ENCODE peak calls at places on chromosomes 1 and 21, in four cellular contexts. W, O, L and Q are unnamed samples.

GRCh38 chr1:61050541-61051454 is 31.6 kb upstream of the NFIA start:
- DNase-seq in W (no peak), O (no peak), L (peak), Q (peak)

GRCh38 chr1:207239874-207240273 is 81.6 kb upstream of the CD55 start:
- DNase-seq in W (no peak), O (no peak), L (no peak), Q (no peak)

GRCh38 chr1:244022301-244022700 is 28.8 kb upstream of the ZBTB18 start:
- DNase-seq in W (no peak), O (no peak), L (no peak), Q (no peak)

GRCh38 chr1:211973541-211973940 is 61.8 kb downstream of the INTS7 start:
- DNase-seq in W (no peak), O (no peak), L (no peak), Q (no peak)

GRCh38 chr1:145846191-145846590 is 761 bp downstream of the NUDT17 start:
- DNase-seq in W (no peak), O (peak), L (peak), Q (peak)

GRCh38 chr1:183180213-183180612 is 5.9 kb upstream of the LAMC2 start:
- DNase-seq in W (no peak), O (no peak), L (no peak), Q (peak)

GRCh38 chr1:145824499-145824842 is 471 bp downstream of the POLR3C start:
- DNase-seq in W (no peak), O (no peak), L (peak), Q (no peak)

GRCh38 chr1:228277491-228278431 is 69.9 kb downstream of the OBSCN start:
- DNase-seq in W (no peak), O (no peak), L (no peak), Q (no peak)

GRCh38 chr1:15406911-15407559 is 2.7 kb upstream of the EFHD2 start:
- DNase-seq in W (no peak), O (no peak), L (no peak), Q (no peak)

GRCh38 chr1:162235261-162235780 is 141.3 kb downstream of the SPATA46 start:
- DNase-seq in W (no peak), O (peak), L (no peak), Q (no peak)

GRCh38 chr1:186404454-186405051 is 28.9 kb downstream of the ODR4 start:
- DNase-seq in W (no peak), O (peak), L (peak), Q (no peak)

GRCh38 chr1:29682918-29683314 is 446.6 kb downstream of the PTPRU start:
- DNase-seq in W (no peak), O (no peak), L (no peak), Q (peak)

GRCh38 chr1:29685387-29685786 is 449.1 kb downstream of the PTPRU start:
- DNase-seq in W (no peak), O (no peak), L (no peak), Q (no peak)

GRCh38 chr1:29682171-29682917 is 446.0 kb downstream of the PTPRU start:
- DNase-seq in W (no peak), O (no peak), L (no peak), Q (no peak)

GRCh38 chr1:29684141-29684540 is 447.8 kb downstream of the PTPRU start:
- DNase-seq in W (no peak), O (no peak), L (no peak), Q (no peak)

GRCh38 chr1:29683472-29683871 is 447.1 kb downstream of the PTPRU start:
- DNase-seq in W (no peak), O (no peak), L (no peak), Q (no peak)
- TF ChIP-seq JUND in W (no peak), O (no peak), L (no peak), Q (no peak)

DNA sequence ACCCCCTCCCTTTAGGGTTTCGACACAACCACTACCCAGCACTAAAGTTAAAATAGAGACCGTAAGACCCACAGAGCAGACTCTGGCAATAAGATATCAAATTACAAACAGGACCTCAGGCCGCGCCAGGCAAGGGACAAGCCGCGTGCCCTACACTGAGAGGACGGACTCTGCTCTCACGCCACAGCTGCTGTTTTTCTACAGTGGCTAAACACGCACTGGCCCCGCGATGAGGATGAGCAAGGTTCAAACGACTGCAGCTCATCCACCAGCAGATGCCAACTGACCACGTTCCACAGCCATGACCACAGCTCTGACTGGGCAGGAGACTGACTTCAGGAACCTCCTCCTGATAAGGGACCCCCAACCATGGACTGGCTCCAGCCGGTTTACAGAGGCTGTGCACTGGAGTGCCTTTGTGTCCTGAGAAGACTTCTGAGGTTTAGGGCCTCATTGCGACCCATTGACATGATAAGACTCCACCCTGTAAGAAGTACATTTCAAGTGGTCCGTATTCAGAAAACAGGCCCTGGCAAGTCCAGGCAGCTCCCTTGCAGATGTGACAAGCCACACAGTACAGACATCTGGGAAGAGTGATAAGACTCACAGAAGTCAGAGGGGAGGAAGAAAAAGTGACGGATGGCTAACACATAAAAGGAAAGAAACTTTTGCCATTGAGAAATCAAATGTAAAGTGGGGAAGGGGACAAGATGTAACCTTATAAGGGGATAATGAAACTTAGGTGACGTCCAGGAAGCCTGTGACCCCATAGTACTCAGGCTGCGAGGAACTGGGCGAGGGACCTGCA is 1.5 kb upstream of the KRTAP10-6 start:
- DNase-seq in W (no peak), O (peak), L (peak), Q (no peak)
- TF ChIP-seq JUND in W (no peak), O (peak), L (peak), Q (no peak)

GRCh38 chr1:94081566-94082344 is 39.2 kb downstream of the ABCA4 start:
- DNase-seq in W (no peak), O (no peak), L (no peak), Q (no peak)
- TF ChIP-seq JUND in W (peak), O (no peak), L (no peak), Q (no peak)

GRCh38 chr1:157770442-157771043 is 6.4 kb downstream of the FCRL2 start:
- DNase-seq in W (no peak), O (no peak), L (peak), Q (no peak)
- TF ChIP-seq JUND in W (no peak), O (no peak), L (no peak), Q (no peak)

GRCh38 chr1:157045251-157046218 is at the start of gene ARHGEF11:
- DNase-seq in W (peak), O (peak), L (peak), Q (peak)
- TF ChIP-seq JUND in W (no peak), O (no peak), L (no peak), Q (no peak)

DNA sequence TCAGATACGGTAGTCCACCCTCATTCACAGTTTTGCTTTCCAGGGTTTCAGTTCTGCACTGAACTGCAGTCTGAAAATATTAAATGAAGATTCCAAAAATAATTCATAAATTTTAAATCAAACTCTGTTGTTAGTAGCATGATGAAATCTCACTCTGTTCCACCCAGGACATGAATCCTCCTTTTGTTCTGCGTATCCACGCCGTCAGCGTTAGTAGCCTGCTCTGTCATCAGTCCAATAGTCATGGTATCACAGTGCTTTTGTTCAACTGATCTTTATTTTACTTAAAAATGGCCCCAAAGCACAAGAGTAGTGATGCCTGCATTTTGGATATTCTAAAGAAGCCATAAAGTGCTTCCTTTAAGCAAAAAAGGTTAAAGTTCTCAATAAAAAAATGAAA is 23.9 kb downstream of the CHD1L start:
- DNase-seq in W (no peak), O (no peak), L (no peak), Q (no peak)
- TF ChIP-seq JUND in W (no peak), O (no peak), L (no peak), Q (no peak)

GRCh38 chr1:93177991-93178390 is 2.2 kb downstream of the TMED5 start:
- DNase-seq in W (no peak), O (no peak), L (peak), Q (no peak)

GRCh38 chr1:93180723-93181613 is at the start of gene CCDC18:
- DNase-seq in W (peak), O (peak), L (peak), Q (no peak)

GRCh38 chr1:93172778-93173177 is 7.4 kb downstream of the TMED5 start:
- DNase-seq in W (no peak), O (peak), L (no peak), Q (no peak)

GRCh38 chr1:93179886-93180722 is at the start of gene TMED5:
- DNase-seq in W (peak), O (peak), L (peak), Q (peak)

DNA sequence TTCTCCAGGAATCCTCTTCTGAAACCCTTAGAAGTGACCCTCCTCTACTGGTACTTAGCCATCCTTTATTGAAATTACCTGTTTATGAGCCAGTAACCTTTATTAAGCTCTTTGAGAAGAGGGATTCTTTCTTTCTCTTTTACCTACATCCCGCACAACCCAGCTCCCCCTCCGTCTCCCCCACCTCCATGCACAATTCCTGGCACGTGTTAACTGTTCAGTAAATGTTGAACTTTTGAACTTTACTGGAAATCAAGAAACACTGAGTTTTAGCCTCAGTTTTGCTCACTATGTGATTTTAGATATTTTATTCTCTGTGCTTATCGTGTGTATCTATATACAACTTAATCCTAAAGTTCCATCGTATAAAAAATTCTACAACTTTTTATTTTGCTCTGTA is 1.8 kb downstream of the TMED5 start:
- DNase-seq in W (no peak), O (peak), L (peak), Q (no peak)
- TF ChIP-seq JUND in W (no peak), O (no peak), L (no peak), Q (no peak)

GRCh38 chr1:193312432-193312831 is 126.0 kb upstream of the B3GALT2 start:
- DNase-seq in W (no peak), O (no peak), L (no peak), Q (no peak)

GRCh38 chr1:193310569-193310968 is 124.2 kb upstream of the B3GALT2 start:
- DNase-seq in W (no peak), O (peak), L (no peak), Q (no peak)

GRCh38 chr1:193311226-193311948 is 125.0 kb upstream of the B3GALT2 start:
- DNase-seq in W (no peak), O (no peak), L (no peak), Q (no peak)

GRCh38 chr1:193306430-193306829 is 120.0 kb upstream of the B3GALT2 start:
- DNase-seq in W (no peak), O (no peak), L (no peak), Q (no peak)

DNA sequence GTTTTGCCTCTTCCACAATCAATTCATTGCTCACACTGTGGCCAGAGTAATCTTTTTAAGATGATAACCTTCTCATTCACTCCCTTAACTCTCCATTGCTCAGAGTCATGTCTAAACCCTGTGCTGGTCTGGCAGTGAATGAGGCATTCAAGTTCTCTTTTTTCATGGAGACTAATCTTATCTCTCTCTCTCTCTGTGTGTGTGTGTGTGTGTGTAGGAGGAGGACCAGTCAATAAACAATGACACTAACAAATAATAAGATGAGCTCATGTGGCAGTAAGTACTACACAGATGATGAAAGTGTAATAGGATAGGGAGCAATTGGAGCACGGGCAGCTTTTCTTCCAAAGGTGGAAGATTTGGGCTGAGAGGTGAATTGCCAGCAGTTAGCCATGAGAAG is 122.0 kb upstream of the B3GALT2 start:
- DNase-seq in W (no peak), O (no peak), L (no peak), Q (no peak)
- TF ChIP-seq JUND in W (no peak), O (no peak), L (no peak), Q (no peak)